ENCODE peak calls at places on chromosomes 16 and 17, in nine cellular contexts. Z, C, K, N, R, T, J, W and B are unnamed samples.

GRCh38 chr17:43418441-43419374 is 19.9 kb downstream of the ARL4D start:
- DNase-seq in W (peak), C (peak), T (no peak), J (no peak), K (peak), Z (no peak), N (no peak), R (peak), B (no peak)

GRCh38 chr17:7479389-7480192 is at the start of gene ZBTB4:
- DNase-seq in Z (peak), K (peak), J (peak), N (no peak), C (no peak), W (no peak), T (peak), R (peak), B (peak)

GRCh38 chr16:80347900-80348299 is 192.9 kb upstream of the DYNLRB2 start:
- DNase-seq in Z (peak), T (no peak), R (no peak), W (no peak), J (no peak), C (peak), K (no peak), N (no peak), B (no peak)

GRCh38 chr17:75152971-75153853 is 1.1 kb downstream of the JPT1 start:
- DNase-seq in R (peak), T (no peak), Z (peak), K (peak), C (peak), N (no peak), J (no peak), W (no peak), B (peak)

GRCh38 chr17:14672830-14673229 is 371.9 kb downstream of the HS3ST3B1 start:
- DNase-seq in W (peak), R (no peak), C (peak), J (no peak), Z (no peak), N (no peak), T (no peak), K (peak), B (peak)

GRCh38 chr16:89637379-89637778 is 20.1 kb downstream of the CHMP1A start:
- DNase-seq in R (no peak), T (no peak), Z (no peak), J (no peak), C (no peak), W (no peak), K (no peak), N (no peak), B (no peak)

GRCh38 chr16:65967376-65967775 is 399.1 kb upstream of the CDH5 start:
- DNase-seq in J (no peak), C (no peak), K (no peak), Z (no peak), R (no peak), W (peak), T (no peak), N (no peak), B (no peak)

GRCh38 chr16:10386517-10387377 is 886 bp downstream of the ATF7IP2 start:
- DNase-seq in W (no peak), N (no peak), Z (peak), R (no peak), T (no peak), K (no peak), J (no peak), C (peak), B (no peak)

GRCh38 chr16:89167425-89167941 is 4.1 kb upstream of the CDH15 start:
- DNase-seq in Z (peak), N (no peak), J (peak), C (peak), R (peak), W (peak), K (peak), T (peak), B (peak)

GRCh38 chr17:74197801-74198200 is 5.7 kb upstream of the RPL38 start:
- DNase-seq in K (no peak), T (no peak), Z (no peak), N (no peak), W (no peak), C (no peak), R (no peak), J (no peak), B (no peak)

GRCh38 chr17:56085576-56086267 is 67.6 kb upstream of the ANKFN1 start:
- DNase-seq in N (no peak), C (no peak), K (no peak), J (no peak), Z (no peak), T (no peak), W (no peak), R (no peak), B (no peak)

GRCh38 chr16:67163164-67163902 is 1.2 kb upstream of the HSF4 start:
- DNase-seq in R (no peak), Z (peak), W (no peak), N (no peak), J (no peak), C (peak), K (peak), T (no peak), B (peak)

GRCh38 chr16:68756250-68757051 is 19.4 kb downstream of the CDH1 start:
- DNase-seq in T (peak), R (peak), C (no peak), J (no peak), Z (no peak), W (no peak), N (no peak), K (peak), B (peak)

GRCh38 chr16:25126820-25127232 is 15.3 kb downstream of the LCMT1 start:
- DNase-seq in R (no peak), Z (peak), W (peak), N (no peak), K (peak), C (peak), J (no peak), T (no peak), B (peak)

GRCh38 chr17:50079334-50080095 is 15.6 kb upstream of the PDK2 start:
- DNase-seq in K (peak), C (peak), W (no peak), T (no peak), N (no peak), J (no peak), R (no peak), Z (peak), B (peak)

GRCh38 chr17:16989953-16990860 is 18.3 kb upstream of the TNFRSF13B start:
- DNase-seq in C (no peak), N (no peak), T (no peak), J (no peak), R (peak), W (no peak), K (no peak), Z (no peak), B (no peak)

GRCh38 chr17:30812218-30813177 is 12.0 kb downstream of the CRLF3 start:
- DNase-seq in Z (peak), C (peak), J (no peak), W (no peak), R (peak), T (no peak), N (no peak), K (no peak), B (no peak)

GRCh38 chr17:81069084-81069645 is 34.2 kb downstream of the BAIAP2 start:
- DNase-seq in Z (no peak), N (no peak), J (no peak), K (no peak), R (no peak), W (no peak), C (no peak), T (no peak), B (no peak)

GRCh38 chr16:30473231-30474061 is 904 bp downstream of the ITGAL start:
- DNase-seq in R (no peak), T (peak), J (no peak), C (no peak), N (no peak), W (no peak), Z (no peak), K (no peak), B (no peak)

GRCh38 chr17:76146053-76146875 is 5.2 kb upstream of the FOXJ1 start:
- DNase-seq in J (no peak), Z (peak), K (no peak), R (no peak), C (no peak), N (no peak), T (no peak), W (no peak), B (no peak)

GRCh38 chr17:43319293-43320124 is 79.3 kb upstream of the ARL4D start:
- DNase-seq in K (no peak), N (no peak), W (no peak), R (no peak), J (no peak), Z (no peak), T (no peak), C (no peak), B (no peak)

GRCh38 chr17:64984181-64984580 is 64.9 kb upstream of the LRRC37A3 start:
- DNase-seq in R (no peak), K (no peak), J (no peak), N (no peak), T (no peak), Z (no peak), W (no peak), C (no peak), B (no peak)

GRCh38 chr17:32277284-32277683 is 11.7 kb downstream of the RHBDL3 start:
- DNase-seq in W (no peak), Z (no peak), N (no peak), T (no peak), K (no peak), J (no peak), C (peak), R (no peak), B (no peak)

GRCh38 chr17:50699410-50699809 is 8.3 kb downstream of the ANKRD40 start:
- DNase-seq in Z (no peak), K (no peak), N (no peak), J (no peak), T (no peak), C (no peak), R (no peak), W (no peak), B (no peak)

GRCh38 chr16:23857901-23858300 is 22.1 kb downstream of the PRKCB start:
- DNase-seq in R (no peak), W (no peak), Z (no peak), C (no peak), T (no peak), N (no peak), J (no peak), K (no peak), B (no peak)